ENCODE peak calls at places on chromosomes 4 and X, in ten cellular contexts. One of them, this sample, is unnamed.

GRCh38 chr4:66160606-66161005 is 490.3 kb upstream of the EPHA5 start:
- DNase-seq in EL: peak
- DNase-seq in activated T-cell treated with anti-CD3 and anti-CD28 coated beads, Interleukin-2, amount 50 U/mL, for 4 hours: no peak
- DNase-seq in NCI-H1694 treated with DMSO at 0.1 percent for 48 hours: no peak
- DNase-seq in H7: no peak
- DNase-seq in retina: no peak
- DNase-seq in nephron progenitor cell: no peak
- DNase-seq in kidney epithelial cell: no peak
- DNase-seq in COLO829: no peak
- DNase-seq in adrenal gland: no peak
- DNase-seq in this sample: peak

GRCh38 chr4:2432991-2433530 is 14.3 kb downstream of the CFAP99 start:
- DNase-seq in EL: peak
- DNase-seq in activated T-cell treated with anti-CD3 and anti-CD28 coated beads, Interleukin-2, amount 50 U/mL, for 4 hours: no peak
- DNase-seq in NCI-H1694 treated with DMSO at 0.1 percent for 48 hours: no peak
- DNase-seq in H7: no peak
- DNase-seq in retina: no peak
- DNase-seq in nephron progenitor cell: no peak
- DNase-seq in kidney epithelial cell: no peak
- DNase-seq in COLO829: no peak
- DNase-seq in adrenal gland: no peak
- DNase-seq in this sample: peak

GRCh38 chr4:17332483-17332882 is 179.4 kb downstream of the QDPR start:
- DNase-seq in EL: no peak
- DNase-seq in activated T-cell treated with anti-CD3 and anti-CD28 coated beads, Interleukin-2, amount 50 U/mL, for 4 hours: no peak
- DNase-seq in NCI-H1694 treated with DMSO at 0.1 percent for 48 hours: no peak
- DNase-seq in H7: no peak
- DNase-seq in retina: no peak
- DNase-seq in nephron progenitor cell: no peak
- DNase-seq in kidney epithelial cell: no peak
- DNase-seq in COLO829: no peak
- DNase-seq in adrenal gland: no peak
- DNase-seq in this sample: no peak

GRCh38 chr4:37976991-37977470 is 16.8 kb downstream of the PTTG2 start:
- DNase-seq in EL: peak
- DNase-seq in activated T-cell treated with anti-CD3 and anti-CD28 coated beads, Interleukin-2, amount 50 U/mL, for 4 hours: peak
- DNase-seq in NCI-H1694 treated with DMSO at 0.1 percent for 48 hours: peak
- DNase-seq in H7: peak
- DNase-seq in retina: peak
- DNase-seq in nephron progenitor cell: peak
- DNase-seq in kidney epithelial cell: no peak
- DNase-seq in COLO829: peak
- DNase-seq in adrenal gland: peak
- DNase-seq in this sample: peak

GRCh38 chr4:8248091-8248490 is 21.5 kb upstream of the HTRA3 start:
- DNase-seq in EL: no peak
- DNase-seq in activated T-cell treated with anti-CD3 and anti-CD28 coated beads, Interleukin-2, amount 50 U/mL, for 4 hours: no peak
- DNase-seq in NCI-H1694 treated with DMSO at 0.1 percent for 48 hours: no peak
- DNase-seq in H7: no peak
- DNase-seq in retina: no peak
- DNase-seq in nephron progenitor cell: no peak
- DNase-seq in kidney epithelial cell: no peak
- DNase-seq in COLO829: no peak
- DNase-seq in adrenal gland: no peak
- DNase-seq in this sample: peak

GRCh38 chr4:1502976-1503375 is 96.7 kb upstream of the NKX1-1 start:
- DNase-seq in EL: no peak
- DNase-seq in activated T-cell treated with anti-CD3 and anti-CD28 coated beads, Interleukin-2, amount 50 U/mL, for 4 hours: no peak
- DNase-seq in NCI-H1694 treated with DMSO at 0.1 percent for 48 hours: no peak
- DNase-seq in H7: peak
- DNase-seq in retina: no peak
- DNase-seq in nephron progenitor cell: no peak
- DNase-seq in kidney epithelial cell: no peak
- DNase-seq in COLO829: no peak
- DNase-seq in adrenal gland: no peak
- DNase-seq in this sample: no peak

GRCh38 chr4:6917445-6918241 is 8.0 kb downstream of the TBC1D14 start:
- DNase-seq in EL: no peak
- DNase-seq in activated T-cell treated with anti-CD3 and anti-CD28 coated beads, Interleukin-2, amount 50 U/mL, for 4 hours: no peak
- DNase-seq in NCI-H1694 treated with DMSO at 0.1 percent for 48 hours: no peak
- DNase-seq in H7: peak
- DNase-seq in retina: no peak
- DNase-seq in nephron progenitor cell: peak
- DNase-seq in kidney epithelial cell: no peak
- DNase-seq in COLO829: no peak
- DNase-seq in adrenal gland: peak
- DNase-seq in this sample: no peak

GRCh38 chr4:110533940-110534339 is 58.0 kb downstream of the ENPEP start:
- DNase-seq in EL: peak
- DNase-seq in activated T-cell treated with anti-CD3 and anti-CD28 coated beads, Interleukin-2, amount 50 U/mL, for 4 hours: no peak
- DNase-seq in NCI-H1694 treated with DMSO at 0.1 percent for 48 hours: no peak
- DNase-seq in H7: no peak
- DNase-seq in retina: no peak
- DNase-seq in nephron progenitor cell: no peak
- DNase-seq in kidney epithelial cell: peak
- DNase-seq in COLO829: peak
- DNase-seq in adrenal gland: no peak
- DNase-seq in this sample: peak

GRCh38 chr4:125741825-125742452 is 427.2 kb downstream of the FAT4 start:
- DNase-seq in EL: peak
- DNase-seq in activated T-cell treated with anti-CD3 and anti-CD28 coated beads, Interleukin-2, amount 50 U/mL, for 4 hours: no peak
- DNase-seq in NCI-H1694 treated with DMSO at 0.1 percent for 48 hours: peak
- DNase-seq in H7: peak
- DNase-seq in retina: no peak
- DNase-seq in nephron progenitor cell: no peak
- DNase-seq in kidney epithelial cell: no peak
- DNase-seq in COLO829: peak
- DNase-seq in adrenal gland: no peak
- DNase-seq in this sample: peak

GRCh38 chrX:45758738-45759397 is 558.2 kb upstream of the DIPK2B start:
- DNase-seq in EL: peak
- DNase-seq in activated T-cell treated with anti-CD3 and anti-CD28 coated beads, Interleukin-2, amount 50 U/mL, for 4 hours: no peak
- DNase-seq in NCI-H1694 treated with DMSO at 0.1 percent for 48 hours: no peak
- DNase-seq in H7: no peak
- DNase-seq in retina: no peak
- DNase-seq in nephron progenitor cell: no peak
- DNase-seq in kidney epithelial cell: no peak
- DNase-seq in COLO829: no peak
- DNase-seq in adrenal gland: no peak
- DNase-seq in this sample: peak

GRCh38 chrX:68828740-68829593 is at the start of gene EFNB1:
- DNase-seq in EL: peak
- DNase-seq in activated T-cell treated with anti-CD3 and anti-CD28 coated beads, Interleukin-2, amount 50 U/mL, for 4 hours: peak
- DNase-seq in NCI-H1694 treated with DMSO at 0.1 percent for 48 hours: peak
- DNase-seq in H7: peak
- DNase-seq in retina: peak
- DNase-seq in nephron progenitor cell: peak
- DNase-seq in kidney epithelial cell: peak
- DNase-seq in COLO829: peak
- DNase-seq in adrenal gland: peak
- DNase-seq in this sample: peak

GRCh38 chr4:134663742-134664141 is 462.2 kb upstream of the PABPC4L start:
- DNase-seq in EL: no peak
- DNase-seq in activated T-cell treated with anti-CD3 and anti-CD28 coated beads, Interleukin-2, amount 50 U/mL, for 4 hours: no peak
- DNase-seq in NCI-H1694 treated with DMSO at 0.1 percent for 48 hours: no peak
- DNase-seq in H7: no peak
- DNase-seq in retina: no peak
- DNase-seq in nephron progenitor cell: no peak
- DNase-seq in kidney epithelial cell: no peak
- DNase-seq in COLO829: no peak
- DNase-seq in adrenal gland: no peak
- DNase-seq in this sample: no peak

GRCh38 chrX:132488092-132488749 is 617 bp downstream of the MBNL3 start:
- DNase-seq in EL: peak
- DNase-seq in activated T-cell treated with anti-CD3 and anti-CD28 coated beads, Interleukin-2, amount 50 U/mL, for 4 hours: peak
- DNase-seq in NCI-H1694 treated with DMSO at 0.1 percent for 48 hours: peak
- DNase-seq in H7: no peak
- DNase-seq in retina: peak
- DNase-seq in nephron progenitor cell: no peak
- DNase-seq in kidney epithelial cell: no peak
- DNase-seq in COLO829: no peak
- DNase-seq in adrenal gland: no peak
- DNase-seq in this sample: no peak

GRCh38 chrX:96436105-96436504 is 248.5 kb upstream of the DIAPH2 start:
- DNase-seq in EL: peak
- DNase-seq in activated T-cell treated with anti-CD3 and anti-CD28 coated beads, Interleukin-2, amount 50 U/mL, for 4 hours: no peak
- DNase-seq in NCI-H1694 treated with DMSO at 0.1 percent for 48 hours: no peak
- DNase-seq in H7: no peak
- DNase-seq in retina: no peak
- DNase-seq in nephron progenitor cell: no peak
- DNase-seq in kidney epithelial cell: no peak
- DNase-seq in COLO829: peak
- DNase-seq in adrenal gland: no peak
- DNase-seq in this sample: peak

GRCh38 chrX:69232945-69233344 is 67.7 kb upstream of the PJA1 start:
- DNase-seq in EL: no peak
- DNase-seq in activated T-cell treated with anti-CD3 and anti-CD28 coated beads, Interleukin-2, amount 50 U/mL, for 4 hours: no peak
- DNase-seq in NCI-H1694 treated with DMSO at 0.1 percent for 48 hours: peak
- DNase-seq in H7: no peak
- DNase-seq in retina: no peak
- DNase-seq in nephron progenitor cell: no peak
- DNase-seq in kidney epithelial cell: no peak
- DNase-seq in COLO829: no peak
- DNase-seq in adrenal gland: no peak
- DNase-seq in this sample: no peak

GRCh38 chr4:149409186-149410056 is 406.2 kb downstream of the IQCM start:
- DNase-seq in EL: peak
- DNase-seq in activated T-cell treated with anti-CD3 and anti-CD28 coated beads, Interleukin-2, amount 50 U/mL, for 4 hours: no peak
- DNase-seq in NCI-H1694 treated with DMSO at 0.1 percent for 48 hours: no peak
- DNase-seq in H7: no peak
- DNase-seq in retina: no peak
- DNase-seq in nephron progenitor cell: no peak
- DNase-seq in kidney epithelial cell: peak
- DNase-seq in COLO829: peak
- DNase-seq in adrenal gland: peak
- DNase-seq in this sample: peak

GRCh38 chr4:184503869-184504300 is 29.5 kb upstream of the IRF2 start:
- DNase-seq in EL: peak
- DNase-seq in activated T-cell treated with anti-CD3 and anti-CD28 coated beads, Interleukin-2, amount 50 U/mL, for 4 hours: no peak
- DNase-seq in NCI-H1694 treated with DMSO at 0.1 percent for 48 hours: peak
- DNase-seq in H7: no peak
- DNase-seq in retina: peak
- DNase-seq in nephron progenitor cell: no peak
- DNase-seq in kidney epithelial cell: no peak
- DNase-seq in COLO829: no peak
- DNase-seq in adrenal gland: no peak
- DNase-seq in this sample: peak

GRCh38 chr4:27595956-27596355 is 735.3 kb downstream of the STIM2 start:
- DNase-seq in EL: no peak
- DNase-seq in activated T-cell treated with anti-CD3 and anti-CD28 coated beads, Interleukin-2, amount 50 U/mL, for 4 hours: no peak
- DNase-seq in NCI-H1694 treated with DMSO at 0.1 percent for 48 hours: no peak
- DNase-seq in H7: no peak
- DNase-seq in retina: no peak
- DNase-seq in nephron progenitor cell: no peak
- DNase-seq in kidney epithelial cell: no peak
- DNase-seq in COLO829: no peak
- DNase-seq in adrenal gland: no peak
- DNase-seq in this sample: no peak

GRCh38 chrX:70262952-70263567 is 3.1 kb upstream of the P2RY4 start:
- DNase-seq in EL: peak
- DNase-seq in activated T-cell treated with anti-CD3 and anti-CD28 coated beads, Interleukin-2, amount 50 U/mL, for 4 hours: no peak
- DNase-seq in NCI-H1694 treated with DMSO at 0.1 percent for 48 hours: peak
- DNase-seq in H7: peak
- DNase-seq in retina: peak
- DNase-seq in nephron progenitor cell: peak
- DNase-seq in kidney epithelial cell: no peak
- DNase-seq in COLO829: peak
- DNase-seq in adrenal gland: no peak
- DNase-seq in this sample: peak